ENCODE peak calls at places on chromosomes 3 and 15, in nine cellular contexts. M, N, K, Y, C, R, H, P and W are unnamed samples.
A peak's percentile ranks its signal among the peaks of the same experiment; 100 is the strongest.

GRCh38 chr15:70049701-70050445 is 47.8 kb downstream of the TLE3 start:
- DNase-seq in H (no peak), R (peak; percentile 63), C (no peak), K (no peak), Y (no peak), P (no peak), N (no peak), M (no peak), W (peak; percentile 52)

GRCh38 chr3:178968996-178969700 is 102.5 kb downstream of the ZMAT3 start:
- DNase-seq in H (no peak), P (no peak), Y (no peak), M (no peak), C (no peak), N (no peak), R (no peak), K (no peak), W (no peak)

GRCh38 chr15:25739687-25740121 is 123.4 kb downstream of the ATP10A start:
- DNase-seq in C (no peak), P (no peak), Y (no peak), M (no peak), K (no peak), H (no peak), R (no peak), N (no peak), W (no peak)

GRCh38 chr3:37465174-37465573 is 290.8 kb upstream of the LRRFIP2 start:
- DNase-seq in C (no peak), M (no peak), H (no peak), N (no peak), Y (no peak), K (no peak), R (no peak), P (no peak), W (no peak)

GRCh38 chr3:195238626-195239118 is 32.3 kb downstream of the XXYLT1 start:
- DNase-seq in C (no peak), P (no peak), K (no peak), H (no peak), Y (no peak), R (peak; percentile 63), M (no peak), N (no peak), W (no peak)

GRCh38 chr15:65920825-65921309 is 51.6 kb downstream of the RAB11A start:
- DNase-seq in P (no peak), C (no peak), M (no peak), K (no peak), Y (no peak), N (no peak), H (no peak), R (no peak), W (no peak)

GRCh38 chr3:161413127-161413854 is 42.0 kb upstream of the SPTSSB start:
- DNase-seq in N (no peak), H (no peak), R (no peak), Y (no peak), P (no peak), C (no peak), K (peak; percentile 76), M (no peak), W (no peak)

GRCh38 chr3:140933552-140933951 is 8.1 kb upstream of the SLC25A36 start:
- DNase-seq in K (no peak), M (no peak), N (no peak), R (no peak), P (no peak), C (peak; percentile 42), H (no peak), Y (no peak), W (no peak)

GRCh38 chr15:92681141-92681622 is 25.6 kb upstream of the FAM174B start:
- DNase-seq in H (no peak), K (no peak), C (no peak), Y (no peak), R (no peak), P (no peak), N (no peak), M (no peak), W (no peak)

GRCh38 chr15:43998607-43999006 is 171.8 kb downstream of the WDR76 start:
- DNase-seq in R (no peak), C (no peak), H (no peak), Y (no peak), N (no peak), K (no peak), M (no peak), P (no peak), W (no peak)

GRCh38 chr15:99055555-99056134 is 48.1 kb upstream of the PGPEP1L start:
- DNase-seq in P (no peak), C (no peak), K (no peak), R (no peak), Y (peak; percentile 23), M (no peak), H (no peak), N (no peak), W (no peak)

GRCh38 chr3:12759097-12759679 is at the start of gene TMEM40:
- DNase-seq in C (no peak), Y (no peak), K (peak; percentile 87), P (no peak), N (no peak), H (peak; percentile 76), M (peak; percentile 80), R (no peak), W (peak; percentile 74)

GRCh38 chr3:172517859-172518466 is 5.3 kb downstream of the TNFSF10 start:
- DNase-seq in K (no peak), M (no peak), N (no peak), Y (no peak), P (no peak), H (no peak), C (no peak), R (no peak), W (no peak)

GRCh38 chr3:126567696-126568438 is 9.1 kb upstream of the C3orf22 start:
- DNase-seq in K (peak; percentile 11), N (no peak), P (no peak), Y (peak; percentile 45), R (no peak), C (peak; percentile 25), H (no peak), M (no peak), W (peak; percentile 42)

GRCh38 chr3:52242039-52242438 is 3.1 kb upstream of the TWF2 start:
- DNase-seq in P (no peak), M (no peak), Y (no peak), C (no peak), K (no peak), H (no peak), N (no peak), R (no peak), W (no peak)

DNA sequence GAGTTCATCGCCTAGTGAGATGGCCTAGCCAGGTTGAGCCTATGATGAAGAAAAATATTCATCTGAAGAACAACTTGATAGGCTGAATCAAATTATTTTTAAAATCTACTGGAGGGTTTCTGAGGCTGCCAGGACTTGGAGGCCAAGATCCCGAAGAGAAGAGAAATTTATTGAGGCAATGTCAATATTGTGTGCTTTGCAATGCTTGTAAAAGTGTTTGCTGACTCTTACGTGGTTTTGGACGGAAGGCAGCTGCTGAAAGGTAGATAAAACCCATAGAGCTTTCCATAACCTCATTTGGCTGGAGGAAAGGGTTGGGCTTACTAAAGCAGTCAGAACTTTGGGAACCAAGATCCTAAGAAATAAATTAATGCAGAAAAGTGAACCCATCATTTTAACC is 361.0 kb upstream of the IL12A start:
- DNase-seq in R (no peak), P (no peak), K (no peak), Y (no peak), N (no peak), M (no peak), C (no peak), H (peak; percentile 82), W (no peak)
- TF ChIP-seq POLR2AphosphoS5 in R (no peak), P (no peak), K (no peak), Y (no peak), N (no peak), M (no peak), C (no peak), H (peak; percentile 97), W (no peak)

DNA sequence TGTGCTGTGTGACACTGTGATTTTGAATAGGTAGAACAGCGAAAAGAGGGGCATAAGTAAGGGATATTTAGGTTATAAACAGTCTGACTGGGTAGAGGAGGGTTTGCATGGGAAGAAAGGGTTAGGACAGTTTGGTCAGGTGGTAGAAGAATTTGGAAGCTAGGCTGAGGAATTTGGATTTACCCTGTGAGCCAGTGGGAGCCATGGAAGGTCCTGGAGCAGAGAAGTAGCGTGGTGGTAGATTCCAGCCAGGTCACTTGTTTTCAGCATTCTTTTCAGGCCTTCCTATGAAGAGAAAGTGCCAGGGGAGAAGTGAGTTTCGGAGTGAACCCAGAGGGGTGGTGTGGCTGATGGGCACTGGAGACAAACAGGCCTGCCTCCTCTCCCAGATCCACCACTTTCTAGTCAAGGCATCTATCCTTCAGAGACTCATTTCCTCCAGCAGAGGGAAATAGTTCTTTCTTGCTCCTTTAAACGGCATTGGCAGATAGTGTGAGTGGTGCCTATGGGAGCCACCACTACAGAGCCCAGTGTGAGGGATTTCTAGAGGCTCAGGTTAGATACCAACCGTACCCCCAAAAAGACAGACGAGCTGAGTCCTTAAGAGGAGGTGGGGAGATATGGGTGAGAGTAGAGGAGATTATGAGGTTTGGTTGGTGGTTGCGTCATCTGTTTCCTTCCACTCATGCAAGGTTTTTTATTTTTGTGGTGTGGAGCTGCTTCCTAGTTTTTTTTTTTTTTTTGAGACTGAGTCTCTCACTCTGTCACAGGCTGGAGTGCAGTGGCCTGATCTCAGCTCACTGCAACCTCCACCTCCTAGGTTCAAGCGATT is 21.2 kb downstream of the PXK start:
- DNase-seq in P (no peak), M (no peak), N (no peak), R (no peak), H (no peak), K (no peak), Y (no peak), C (no peak), W (no peak)
- TF ChIP-seq POLR2A in P (no peak), M (no peak), N (no peak), R (peak; percentile 62), H (no peak), K (no peak), Y (no peak), C (no peak), W (no peak)

DNA sequence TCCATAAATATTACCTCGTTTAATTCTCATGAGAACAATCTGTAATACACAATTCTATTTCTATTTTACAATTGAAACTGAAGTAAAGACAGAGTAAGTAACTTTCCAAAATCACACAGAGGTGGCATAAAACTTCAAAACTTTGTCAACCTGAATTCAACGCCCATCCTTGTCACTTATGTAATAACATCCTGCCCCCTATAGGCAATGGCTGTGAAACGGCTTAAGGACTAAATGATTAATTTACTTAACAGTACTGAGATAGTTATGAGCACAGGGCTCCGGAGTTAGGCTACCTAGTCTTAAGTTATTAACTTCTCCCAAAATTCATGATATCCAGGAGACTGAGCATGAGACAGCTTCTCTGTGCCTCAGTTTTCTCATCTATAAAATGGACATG is 293.1 kb upstream of the CHRM5 start:
- DNase-seq in C (no peak), M (peak; percentile 26), K (no peak), H (no peak), Y (no peak), N (no peak), P (no peak), R (no peak), W (no peak)
- TF ChIP-seq POLR2AphosphoS5 in C (no peak), M (no peak), K (no peak), H (no peak), Y (no peak), N (no peak), P (no peak), R (no peak), W (no peak)

DNA sequence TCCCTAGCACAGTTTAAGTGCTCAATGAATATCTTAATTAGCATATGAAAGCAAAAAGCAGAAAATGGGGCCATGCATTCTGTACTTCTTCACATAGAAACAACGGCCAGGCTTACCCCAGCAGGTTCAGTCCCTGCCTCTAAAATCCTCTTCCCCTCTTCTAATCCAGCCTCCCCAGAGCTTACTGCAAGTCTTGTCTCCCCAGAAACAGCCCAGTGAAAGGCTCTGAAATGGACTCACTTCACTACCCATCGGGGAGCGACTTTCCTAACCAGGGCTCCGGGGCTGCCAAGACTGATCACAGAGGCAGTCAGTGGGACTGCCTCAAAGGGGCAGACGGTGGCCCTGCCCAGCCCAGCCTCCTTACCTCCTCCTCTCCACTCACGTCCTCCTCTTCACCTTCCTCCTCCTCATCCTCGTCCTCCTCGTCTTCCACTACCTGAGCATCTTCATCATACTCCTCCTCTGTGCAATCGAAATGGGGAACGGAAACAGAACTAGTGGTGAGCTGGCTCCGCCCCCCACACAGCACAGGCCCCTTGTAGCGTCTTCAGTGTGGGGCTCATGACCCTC is 38.0 kb downstream of the ANP32A start:
- DNase-seq in N (no peak), R (no peak), C (no peak), K (no peak), M (no peak), H (no peak), Y (no peak), P (no peak), W (no peak)
- TF ChIP-seq POLR2A in N (no peak), R (no peak), C (no peak), K (no peak), M (no peak), H (no peak), Y (no peak), P (peak; percentile 21), W (no peak)